ENCODE peak calls at places on chromosomes 1 and 21, in five cellular contexts. B is CD4-positive, CD25-positive, alpha-beta regulatory T cell; V is CD4-positive, alpha-beta memory T cell; U is pancreas; K is A549. A is an unnamed sample. For H3K9me3, the result is how much of the 10 kb centered on the place peaks cover.

GRCh38 chr1:78553859-78554258 is 63.1 kb downstream of the PTGFR start:
- DNase-seq in B (no peak), V (no peak), U (no peak), K (peak), A (no peak)

GRCh38 chr1:223887724-223888428 is 42.1 kb upstream of the TP53BP2 start:
- DNase-seq in B (no peak), V (no peak), U (peak), K (peak), A (no peak)

GRCh38 chr1:210709694-210710093 is 381.0 kb downstream of the HHAT start:
- DNase-seq in B (no peak), V (no peak), U (no peak), K (no peak), A (no peak)

GRCh38 chr1:6574025-6574620 is 5.7 kb upstream of the ZBTB48 start:
- DNase-seq in B (no peak), V (no peak), U (no peak), K (no peak), A (no peak)

GRCh38 chr1:164760585-164760968 is 201.6 kb downstream of the PBX1 start:
- DNase-seq in B (no peak), V (no peak), U (no peak), K (no peak), A (no peak)

GRCh38 chr1:76040327-76040868 is 34.1 kb upstream of the ST6GALNAC3 start:
- DNase-seq in B (no peak), V (no peak), U (no peak), K (no peak), A (no peak)

GRCh38 chr1:204377800-204378608 is 18.3 kb upstream of the PLEKHA6 start:
- DNase-seq in B (peak), V (peak), U (peak), K (peak), A (peak)

GRCh38 chr1:203402609-203403337 is 51.9 kb upstream of the FMOD start:
- DNase-seq in B (no peak), V (no peak), U (no peak), K (no peak), A (no peak)

GRCh38 chr1:209756608-209757445 is 974 bp downstream of the TRAF3IP3 start:
- DNase-seq in B (no peak), V (peak), U (no peak), K (no peak), A (peak)

GRCh38 chr1:228464487-228464983 is 22.6 kb upstream of the RNF187 start:
- DNase-seq in B (peak), V (peak), U (no peak), K (peak), A (peak)

GRCh38 chr1:89632213-89633102 is 462 bp upstream of the LRRC8C start:
- DNase-seq in B (peak), V (peak), U (peak), K (peak), A (peak)

GRCh38 chr1:23692308-23692871 is 784 bp downstream of the RPL11 start:
- DNase-seq in B (no peak), V (peak), U (no peak), K (no peak), A (no peak)

GRCh38 chr1:22044690-22045420 is 7.7 kb upstream of the CDC42 start:
- DNase-seq in B (no peak), V (no peak), U (no peak), K (no peak), A (no peak)

GRCh38 chr21:45417951-45418300 is 13.0 kb downstream of the COL18A1 start:
- DNase-seq in B (no peak), V (no peak), U (peak), K (no peak), A (no peak)

GRCh38 chr1:67429528-67430357 is 459 bp downstream of the SERBP1 start:
- DNase-seq in B (peak), V (no peak), U (peak), K (peak), A (peak)

GRCh38 chr1:236864211-236864610 is 69.1 kb downstream of the MTR start:
- DNase-seq in B (no peak), V (no peak), U (no peak), K (no peak), A (no peak)

GRCh38 chr21:40204956-40205355 is 337.7 kb downstream of the PCP4 start:
- DNase-seq in B (no peak), V (no peak), U (no peak), K (no peak), A (no peak)

GRCh38 chr1:43973981-43974442 is 748 bp upstream of the ATP6V0B start:
- DNase-seq in B (no peak), V (no peak), U (no peak), K (no peak), A (no peak)

GRCh38 chr1:117371436-117372151 is 4.3 kb downstream of the MAN1A2 start:
- DNase-seq in B (no peak), V (no peak), U (no peak), K (peak), A (no peak)

GRCh38 chr1:21704055-21704660 is 35.0 kb upstream of the RAP1GAP start:
- DNase-seq in B (no peak), V (no peak), U (no peak), K (no peak), A (no peak)

GRCh38 chr1:117606608-117607261 is 887 bp downstream of the TENT5C start:
- DNase-seq in B (peak), V (peak), U (peak), K (no peak), A (peak)

GRCh38 chr1:229019647-229020281 is 251.1 kb upstream of the RAB4A start:
- DNase-seq in B (no peak), V (no peak), U (no peak), K (no peak), A (no peak)

GRCh38 chr21:42819861-42820512 is 59.4 kb downstream of the WDR4 start:
- DNase-seq in B (no peak), V (no peak), U (no peak), K (no peak), A (no peak)

GRCh38 chr1:236833593-236833992 is 38.5 kb downstream of the MTR start:
- DNase-seq in B (no peak), V (no peak), U (no peak), K (no peak), A (no peak)

GRCh38 chr1:18217398-18218043 is 109.9 kb downstream of the IGSF21 start:
- DNase-seq in B (no peak), V (no peak), U (no peak), K (peak), A (no peak)

GRCh38 chr1:246121533-246121932 is 385.5 kb downstream of the SMYD3 start:
- DNase-seq in B (no peak), V (no peak), U (no peak), K (no peak), A (no peak)

GRCh38 chr1:203627819-203628184 is 1.2 kb downstream of the ATP2B4 start:
- DNase-seq in B (no peak), V (no peak), U (no peak), K (no peak), A (no peak)

GRCh38 chr21:44931137-44931500 is 8.7 kb upstream of the SLX9 start:
- DNase-seq in B (no peak), V (no peak), U (peak), K (no peak), A (no peak)

GRCh38 chr1:110587906-110588305 is 18.3 kb downstream of the KCNA2 start:
- DNase-seq in B (no peak), V (no peak), U (no peak), K (no peak), A (no peak)

GRCh38 chr1:16191309-16191708 is 21.1 kb downstream of the ARHGEF19 start:
- DNase-seq in B (no peak), V (no peak), U (no peak), K (no peak), A (no peak)

GRCh38 chr1:185632659-185633428 is 101.3 kb upstream of the HMCN1 start:
- DNase-seq in B (no peak), V (no peak), U (no peak), K (no peak), A (no peak)

GRCh38 chr1:8201331-8201861 is 116.5 kb upstream of the SLC45A1 start:
- DNase-seq in B (no peak), V (no peak), U (no peak), K (peak), A (no peak)

GRCh38 chr1:118963456-118964430 is 24.4 kb downstream of the TBX15 start:
- DNase-seq in B (no peak), V (no peak), U (no peak), K (peak), A (no peak)

DNA sequence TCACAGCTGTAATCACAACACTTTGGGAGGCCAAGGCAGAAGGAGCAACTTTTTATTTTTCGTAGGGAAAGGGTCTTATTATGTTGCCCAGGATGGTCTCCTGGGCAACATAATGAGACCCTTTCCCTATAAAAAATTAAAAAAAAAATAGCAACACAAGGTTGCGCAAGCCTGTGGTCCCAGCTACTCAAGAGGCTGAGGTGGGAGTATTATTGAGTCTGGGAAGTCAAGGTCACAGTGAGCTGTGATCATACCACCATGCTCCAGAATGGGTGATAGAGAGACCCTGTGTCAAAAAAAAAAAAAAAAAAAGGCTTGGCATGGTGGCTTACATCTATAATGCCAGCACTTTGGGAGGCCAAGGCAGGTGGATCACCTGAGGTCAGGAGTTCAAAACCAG is 131.6 kb downstream of the TRIM33 start:
- DNase-seq in B (no peak), V (no peak), U (no peak), K (no peak), A (no peak)
- H3K9me3 ChIP-seq in B (under half), V (under half), U (under half), K (under half), A (under half)

GRCh38 chr1:180380259-180381183 is 121.9 kb downstream of the ACBD6 start:
- DNase-seq in B (no peak), V (no peak), U (no peak), K (no peak), A (no peak)

GRCh38 chr1:180385144-180385543 is 117.2 kb downstream of the ACBD6 start:
- DNase-seq in B (no peak), V (no peak), U (no peak), K (no peak), A (no peak)

GRCh38 chr1:180384606-180385005 is 117.8 kb downstream of the ACBD6 start:
- DNase-seq in B (no peak), V (no peak), U (no peak), K (no peak), A (no peak)

GRCh38 chr1:180382326-180383115 is 119.9 kb downstream of the ACBD6 start:
- DNase-seq in B (no peak), V (no peak), U (no peak), K (no peak), A (no peak)

DNA sequence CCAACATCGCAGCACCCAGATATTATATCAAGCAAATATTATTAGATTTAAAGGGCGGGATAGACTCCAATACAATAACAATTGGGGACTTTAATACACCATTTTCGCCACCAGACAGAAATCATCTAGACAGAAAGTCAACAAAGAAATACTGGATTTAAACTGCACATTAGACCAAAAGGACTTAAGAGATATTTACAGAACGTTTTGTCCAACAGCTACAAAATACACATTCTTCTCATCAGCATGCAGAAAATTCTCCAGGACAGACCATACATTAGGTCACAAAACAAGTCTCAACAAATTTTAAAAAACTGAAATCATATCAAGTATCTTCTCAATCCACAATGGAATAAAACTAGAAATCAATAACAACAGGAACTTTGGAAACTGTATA is 121.2 kb downstream of the ACBD6 start:
- DNase-seq in B (no peak), V (no peak), U (no peak), K (no peak), A (no peak)
- H3K9me3 ChIP-seq in B (under half), V (under half), U (under half), K (under half), A (under half)

GRCh38 chr1:5571861-5572401 is 420.3 kb downstream of the NPHP4 start:
- DNase-seq in B (no peak), V (no peak), U (no peak), K (no peak), A (no peak)

GRCh38 chr1:5570931-5571330 is 421.3 kb downstream of the NPHP4 start:
- DNase-seq in B (no peak), V (no peak), U (no peak), K (peak), A (no peak)

GRCh38 chr1:5575396-5576110 is 416.7 kb downstream of the NPHP4 start:
- DNase-seq in B (no peak), V (no peak), U (no peak), K (no peak), A (no peak)

GRCh38 chr1:5574641-5575040 is 417.6 kb downstream of the NPHP4 start:
- DNase-seq in B (no peak), V (no peak), U (no peak), K (no peak), A (no peak)

DNA sequence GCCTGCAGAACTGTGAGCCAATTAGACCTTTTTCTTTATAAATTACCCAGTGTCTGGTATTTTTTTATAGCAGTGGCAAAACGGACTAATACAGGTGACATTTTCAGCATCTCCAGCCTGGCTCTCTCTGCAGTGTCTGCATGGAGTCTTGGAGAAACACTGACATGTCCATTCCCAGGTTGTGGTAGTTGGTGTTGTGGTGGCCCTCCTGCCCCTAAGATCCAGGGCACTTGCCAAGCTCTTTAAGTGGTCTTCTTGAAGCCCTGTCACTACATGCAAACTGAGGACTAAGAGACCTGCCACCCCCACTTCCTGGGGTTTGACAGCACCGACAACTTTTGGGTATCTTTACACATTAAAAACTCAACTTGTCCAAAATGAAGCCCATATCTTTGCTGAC is 419.4 kb downstream of the NPHP4 start:
- DNase-seq in B (no peak), V (no peak), U (no peak), K (no peak), A (no peak)
- H3K9me3 ChIP-seq in B (under half), V (under half), U (under half), K (under half), A (under half)

GRCh38 chr1:112381324-112382076 is 14.5 kb upstream of the CTTNBP2NL start:
- DNase-seq in B (no peak), V (no peak), U (no peak), K (no peak), A (no peak)
- H3K9me3 ChIP-seq in B (under half), V (under half), U (under half), K (under half), A (under half)

GRCh38 chr1:174314433-174314832 is 133.3 kb upstream of the GPR52 start:
- DNase-seq in B (no peak), V (no peak), U (no peak), K (no peak), A (no peak)

DNA sequence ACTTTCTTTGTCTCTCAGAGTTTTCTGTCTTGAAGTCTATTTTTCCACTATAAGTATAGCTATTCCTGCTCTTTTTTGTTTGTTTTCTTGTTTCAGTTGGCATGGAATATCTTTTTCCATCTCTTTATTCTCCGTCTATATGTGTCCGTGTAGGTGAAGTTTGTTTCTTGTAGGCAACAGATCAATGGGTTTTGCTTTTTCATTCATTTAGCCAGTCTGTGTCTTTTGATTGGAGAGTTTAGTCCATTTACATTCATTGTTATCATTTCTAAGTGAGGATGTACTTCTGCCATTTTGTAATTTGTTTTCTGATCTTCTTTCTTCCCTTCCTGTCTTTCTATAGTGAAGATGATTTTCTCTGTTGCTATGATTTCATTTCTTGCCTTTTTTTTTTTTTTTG is 132.5 kb upstream of the GPR52 start:
- DNase-seq in B (no peak), V (no peak), U (no peak), K (no peak), A (no peak)
- H3K9me3 ChIP-seq in B (under half), V (under half), U (under half), K (under half), A (under half)

GRCh38 chr21:27694667-27695066 is 727.8 kb upstream of the ADAMTS5 start:
- DNase-seq in B (no peak), V (no peak), U (no peak), K (no peak), A (no peak)

GRCh38 chr21:27683292-27683691 is 716.4 kb upstream of the ADAMTS5 start:
- DNase-seq in B (no peak), V (no peak), U (no peak), K (no peak), A (no peak)

GRCh38 chr21:27693376-27693775 is 726.5 kb upstream of the ADAMTS5 start:
- DNase-seq in B (no peak), V (no peak), U (no peak), K (no peak), A (no peak)

DNA sequence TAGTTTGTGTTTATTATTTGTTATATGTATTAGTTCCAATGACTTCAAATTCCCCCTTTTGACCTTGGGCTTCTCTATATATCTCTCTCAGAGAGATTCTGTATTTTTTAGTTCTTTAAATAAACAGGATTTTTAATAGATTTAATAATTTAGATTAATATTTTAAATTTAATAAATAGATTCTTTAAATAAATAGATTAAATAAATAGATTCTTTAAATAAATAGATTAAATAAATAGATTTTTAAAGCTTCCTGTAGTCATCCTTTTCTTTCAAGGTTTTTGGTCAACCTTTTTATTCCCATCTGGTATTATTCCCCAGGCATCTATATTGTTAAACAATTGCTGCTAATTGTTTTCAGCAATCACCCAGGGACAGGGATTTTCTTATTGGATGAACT is 721.9 kb upstream of the ADAMTS5 start:
- DNase-seq in B (no peak), V (no peak), U (no peak), K (no peak), A (no peak)
- H3K9me3 ChIP-seq in B (under half), V (under half), U (under half), K (under half), A (under half)

DNA sequence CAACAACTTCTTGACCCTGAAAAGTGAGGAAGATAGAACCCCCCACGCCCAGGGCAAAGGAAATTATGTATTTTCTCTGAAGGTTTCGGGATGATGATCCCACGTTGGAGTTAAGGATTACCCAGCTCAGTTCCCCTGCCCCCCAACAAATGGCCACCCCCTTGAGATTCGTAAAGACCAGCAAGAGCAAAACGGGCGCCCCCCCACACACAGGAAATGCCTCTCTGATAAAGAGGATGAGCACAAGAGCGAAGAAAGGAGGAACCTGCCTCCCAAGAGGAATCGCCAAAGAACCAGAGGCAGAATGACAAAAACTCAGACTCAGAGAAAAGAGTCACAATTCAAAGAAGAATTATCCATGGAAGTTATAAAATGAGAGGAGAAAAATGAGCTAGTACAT is 576.9 kb downstream of the MATN1 start:
- DNase-seq in B (no peak), V (no peak), U (no peak), K (no peak), A (no peak)
- H3K9me3 ChIP-seq in B (under half), V (under half), U (under half), K (under half), A (under half)

GRCh38 chr1:247741756-247742155 is 3.3 kb downstream of the OR14K1 start:
- DNase-seq in B (no peak), V (no peak), U (no peak), K (no peak), A (no peak)
- H3K9me3 ChIP-seq in B (under half), V (under half), U (under half), K (under half), A (under half)